ENCODE peak calls at places on chromosomes 6 and 20, in five cellular contexts. O is mesenchymal stem cell, W is IMR-90, X is H1, M is trophoblast cell. P is an unnamed sample.

GRCh38 chr6:83462524-83462923 is 31.7 kb upstream of the ME1 start:
- DNase-seq in W (no peak), X (no peak), O (no peak), M (no peak), P (no peak)

GRCh38 chr6:33199687-33200233 is 705 bp downstream of the RXRB start:
- DNase-seq in M (peak; percentile 82), X (no peak), W (peak; percentile 35), O (peak; percentile 79), P (no peak)

GRCh38 chr20:46000571-46001145 is 8.1 kb upstream of the MMP9 start:
- DNase-seq in W (no peak), X (no peak), M (no peak), O (no peak), P (no peak)

GRCh38 chr6:28648035-28648877 is 122.6 kb downstream of the GPX5 start:
- DNase-seq in X (peak; percentile 93), M (no peak), W (peak; percentile 74), O (peak; percentile 82), P (peak; percentile 87)

GRCh38 chr6:108666656-108667260 is 106.0 kb downstream of the FOXO3 start:
- DNase-seq in O (no peak), W (no peak), X (no peak), M (no peak), P (no peak)

GRCh38 chr20:37308098-37309050 is 18.9 kb downstream of the MANBAL start:
- DNase-seq in O (no peak), W (no peak), X (no peak), M (no peak), P (no peak)

GRCh38 chr6:24481449-24481848 is 7.9 kb downstream of the GPLD1 start:
- DNase-seq in X (no peak), M (no peak), W (peak; percentile 32), O (no peak), P (no peak)

GRCh38 chr20:36101201-36101600 is 53.3 kb upstream of the EPB41L1 start:
- DNase-seq in M (no peak), X (no peak), W (no peak), O (no peak), P (no peak)

GRCh38 chr6:90596967-90597539 is 10.2 kb upstream of the MAP3K7 start:
- DNase-seq in W (no peak), X (no peak), M (no peak), O (no peak), P (no peak)

GRCh38 chr6:76683985-76684384 is 611.5 kb upstream of the IMPG1 start:
- DNase-seq in O (no peak), X (peak; percentile 54), M (no peak), W (no peak), P (no peak)

GRCh38 chr6:137903933-137904821 is 37.1 kb downstream of the TNFAIP3 start:
- DNase-seq in O (no peak), W (peak; percentile 52), X (no peak), M (no peak), P (no peak)

GRCh38 chr6:109263873-109264700 is 118.2 kb downstream of the CD164 start:
- DNase-seq in O (no peak), W (no peak), M (no peak), X (no peak), P (no peak)

GRCh38 chr20:5569021-5569420 is 181.2 kb upstream of the SHLD1 start:
- DNase-seq in W (peak; percentile 59), M (peak; percentile 47), X (no peak), O (peak; percentile 58), P (no peak)

GRCh38 chr20:35502352-35502751 is 27.1 kb downstream of the C20orf173 start:
- DNase-seq in O (no peak), W (no peak), M (no peak), X (no peak), P (no peak)

GRCh38 chr20:1434571-1435336 is 31.9 kb downstream of the NSFL1C start:
- DNase-seq in M (peak; percentile 56), O (peak; percentile 97), X (no peak), W (peak; percentile 92), P (no peak)

DNA sequence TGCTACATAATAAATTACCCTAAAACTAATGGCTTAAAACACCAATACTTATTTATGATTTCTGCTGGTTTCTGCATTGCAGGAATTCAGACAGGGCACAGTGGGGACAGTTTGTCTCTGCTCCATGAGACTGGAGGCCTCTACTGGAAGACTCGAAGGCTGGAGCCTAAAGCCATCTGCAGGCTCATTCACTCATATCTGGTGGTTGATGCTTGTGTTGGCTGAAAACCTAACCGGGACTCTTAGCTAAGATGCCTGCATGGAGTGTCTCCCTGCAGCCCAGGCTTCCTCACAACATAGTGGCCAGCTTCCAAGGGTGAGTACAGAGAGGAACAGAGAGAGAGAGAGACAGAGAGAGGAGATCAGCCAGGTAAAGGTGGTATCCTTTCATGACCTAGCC is 195.5 kb upstream of the FOXA2 start:
- DNase-seq in O (no peak), W (no peak), X (no peak), M (no peak), P (no peak)
- H3K14ac ChIP-seq in O (no peak overlapping the region), W (no peak overlapping the region), X (no peak overlapping the region), M (no peak overlapping the region), P (no peak overlapping the region)

GRCh38 chr20:17644451-17644850 is 37.6 kb downstream of the RRBP1 start:
- DNase-seq in X (no peak), W (no peak), M (peak; percentile 47), O (no peak), P (no peak)
- H3K79me1 ChIP-seq in X (peaks cover 22% of the 10 kb centered on the region), W (peaks cover 97% of the 10 kb centered on the region), M (no peaks in the 10 kb centered on the region), O (peaks cover 29% of the 10 kb centered on the region), P (peaks cover 3% of the 10 kb centered on the region)

DNA sequence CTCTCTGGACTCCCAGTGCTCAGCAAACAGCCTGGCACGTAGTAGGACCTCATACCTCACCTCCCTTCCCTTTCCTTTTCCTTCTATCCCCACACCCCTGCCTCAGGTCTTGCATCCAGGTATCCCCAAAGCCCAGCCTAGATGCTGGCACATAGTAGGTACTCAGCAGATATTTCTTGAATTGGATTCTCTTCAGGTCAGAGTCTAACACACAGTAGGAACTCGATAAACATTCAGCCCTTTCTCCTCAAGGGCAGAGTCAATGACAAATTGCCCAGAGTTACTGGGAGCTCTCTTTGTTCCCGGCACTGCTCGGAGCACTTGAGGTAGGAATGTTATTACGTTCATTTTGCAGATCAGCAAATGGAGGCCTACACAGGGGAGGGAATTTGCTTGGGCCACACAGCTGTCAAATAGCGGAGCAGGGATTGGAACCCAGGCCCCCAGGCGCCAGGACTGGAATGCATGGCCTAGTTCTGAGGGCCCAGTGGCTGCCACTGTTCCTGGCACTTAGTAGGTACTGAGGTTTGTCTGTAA is 25.8 kb downstream of the NOL4L start:
- DNase-seq in X (no peak), O (no peak), W (no peak), M (no peak), P (no peak)
- H3K36me3 ChIP-seq in X (no peaks in the 10 kb centered on the region), O (no peaks in the 10 kb centered on the region), W (no peaks in the 10 kb centered on the region), M (no peaks in the 10 kb centered on the region), P (no peaks in the 10 kb centered on the region)

GRCh38 chr20:32447136-32448027 is 89.3 kb downstream of the ASXL1 start:
- DNase-seq in M (no peak), X (no peak), W (no peak), O (no peak), P (no peak)
- H3K14ac ChIP-seq in M (no peak overlapping the region), X (no peak overlapping the region), W (no peak overlapping the region), O (no peak overlapping the region), P (no peak overlapping the region)

GRCh38 chr20:48774696-48775095 is 53.1 kb downstream of the PREX1 start:
- DNase-seq in M (no peak), O (no peak), X (no peak), W (no peak), P (no peak)
- H3K79me1 ChIP-seq in M (no peaks in the 10 kb centered on the region), O (peaks cover 38% of the 10 kb centered on the region), X (peaks cover 2% of the 10 kb centered on the region), W (no peaks in the 10 kb centered on the region), P (peaks cover 8% of the 10 kb centered on the region)

GRCh38 chr6:63713332-63713731 is 77.7 kb downstream of the PHF3 start:
- DNase-seq in M (no peak), X (no peak), W (no peak), O (no peak), P (no peak)

GRCh38 chr6:63706630-63707029 is 71.0 kb downstream of the PHF3 start:
- DNase-seq in O (no peak), X (no peak), M (no peak), W (no peak), P (no peak)

GRCh38 chr6:63705707-63706106 is 70.1 kb downstream of the PHF3 start:
- DNase-seq in X (no peak), O (no peak), M (no peak), W (no peak), P (no peak)

GRCh38 chr6:63708631-63709030 is 73.0 kb downstream of the PHF3 start:
- DNase-seq in X (no peak), W (no peak), M (no peak), O (no peak), P (no peak)

GRCh38 chr6:63709148-63709547 is 73.5 kb downstream of the PHF3 start:
- DNase-seq in X (no peak), M (no peak), O (no peak), W (no peak), P (no peak)
- H3K36me3 ChIP-seq in X (peaks cover 2% of the 10 kb centered on the region), M (peaks cover 10% of the 10 kb centered on the region), O (peaks cover 96% of the 10 kb centered on the region), W (peaks cover 34% of the 10 kb centered on the region), P (peaks cover 20% of the 10 kb centered on the region)

GRCh38 chr20:25038591-25039015 is 19.3 kb downstream of the ACSS1 start:
- DNase-seq in M (no peak), W (no peak), X (no peak), O (no peak), P (no peak)
- H3K14ac ChIP-seq in M (no peak overlapping the region), W (no peak overlapping the region), X (no peak overlapping the region), O (no peak overlapping the region), P (no peak overlapping the region)

GRCh38 chr6:16690244-16691142 is 70.8 kb downstream of the ATXN1 start:
- DNase-seq in O (peak; percentile 44), X (no peak), M (peak; percentile 21), W (peak; percentile 64), P (no peak)

GRCh38 chr6:16691328-16691727 is 69.9 kb downstream of the ATXN1 start:
- DNase-seq in M (no peak), O (no peak), W (no peak), X (no peak), P (no peak)

GRCh38 chr6:16687045-16687444 is 74.2 kb downstream of the ATXN1 start:
- DNase-seq in X (no peak), W (no peak), O (no peak), M (no peak), P (no peak)

GRCh38 chr6:16684896-16685554 is 76.2 kb downstream of the ATXN1 start:
- DNase-seq in X (no peak), M (peak; percentile 30), W (peak; percentile 82), O (peak; percentile 65), P (no peak)

GRCh38 chr6:16688984-16689636 is 72.2 kb downstream of the ATXN1 start:
- DNase-seq in M (no peak), X (no peak), W (peak; percentile 93), O (peak; percentile 90), P (no peak)
- H3K79me1 ChIP-seq in M (no peaks in the 10 kb centered on the region), X (no peaks in the 10 kb centered on the region), W (peaks cover 51% of the 10 kb centered on the region), O (peaks cover 17% of the 10 kb centered on the region), P (no peaks in the 10 kb centered on the region)